ENCODE peak calls at places on chromosomes 5 and 9, in four cellular contexts. U is T-cell; I is transverse colon; Z is CD8-positive, alpha-beta memory T cell. R is an unnamed sample.
A peak's percentile ranks its signal among the peaks of the same experiment; 100 is the strongest.

GRCh38 chr5:163460562-163461176 is at the start of gene HMMR:
- DNase-seq in U (no peak), I (peak; percentile 16), Z (no peak), R (no peak)

GRCh38 chr9:111917980-111918379 is 21.4 kb downstream of the UGCG start:
- DNase-seq in U (no peak), I (no peak), Z (no peak), R (no peak)

GRCh38 chr5:61790678-61791077 is 458.6 kb downstream of the ZSWIM6 start:
- DNase-seq in U (no peak), I (peak; percentile 44), Z (no peak), R (no peak)

GRCh38 chr5:149133795-149134777 is 7.2 kb upstream of the ABLIM3 start:
- DNase-seq in U (no peak), I (no peak), Z (no peak), R (no peak)

GRCh38 chr5:121366515-121366914 is 485.2 kb upstream of the FTMT start:
- DNase-seq in U (no peak), I (no peak), Z (no peak), R (no peak)

GRCh38 chr5:80967500-80968181 is 7.5 kb downstream of the RASGRF2 start:
- DNase-seq in U (no peak), I (peak; percentile 35), Z (no peak), R (no peak)

GRCh38 chr9:112241491-112241890 is 66.4 kb upstream of the SUSD1 start:
- DNase-seq in U (no peak), I (no peak), Z (no peak), R (no peak)

GRCh38 chr5:54844905-54845566 is 140.4 kb downstream of the ESM1 start:
- DNase-seq in U (no peak), I (no peak), Z (no peak), R (no peak)

GRCh38 chr5:171835066-171835465 is 49.4 kb downstream of the SMIM23 start:
- DNase-seq in U (no peak), I (no peak), Z (no peak), R (no peak)

GRCh38 chr9:133371261-133371711 is 4.6 kb downstream of the SURF4 start:
- DNase-seq in U (peak; percentile 57), I (no peak), Z (peak; percentile 64), R (peak; percentile 59)

GRCh38 chr5:135391123-135391868 is 7.7 kb downstream of the MACROH2A1 start:
- DNase-seq in U (no peak), I (no peak), Z (no peak), R (no peak)

GRCh38 chr5:127696688-127697087 is 6.5 kb upstream of the CCDC192 start:
- DNase-seq in U (no peak), I (no peak), Z (no peak), R (no peak)